ENCODE peak calls at places on chromosome 1, in seven cellular contexts. X, U, D, H, N, W and A are unnamed samples.

GRCh38 chr1:201641524-201642253 is 102.8 kb downstream of the NAV1 start:
- DNase-seq in W (no peak), D (no peak), U (no peak), N (no peak), H (no peak), X (no peak), A (no peak)

GRCh38 chr1:181296180-181296579 is 187.1 kb upstream of the CACNA1E start:
- DNase-seq in D (no peak), H (no peak), W (no peak), X (no peak), N (no peak), U (no peak), A (no peak)

GRCh38 chr1:153963850-153964331 is 554 bp upstream of the SLC39A1 start:
- DNase-seq in H (peak), W (no peak), D (no peak), N (no peak), X (peak), U (no peak), A (no peak)

GRCh38 chr1:27539901-27540861 is 50.2 kb upstream of the WASF2 start:
- DNase-seq in U (peak), W (peak), D (no peak), N (no peak), X (no peak), H (no peak), A (peak)

GRCh38 chr1:151491641-151492040 is 19.5 kb upstream of the CGN start:
- DNase-seq in W (no peak), D (no peak), X (no peak), U (no peak), H (no peak), N (no peak), A (no peak)

GRCh38 chr1:18234790-18235242 is 127.2 kb downstream of the IGSF21 start:
- DNase-seq in D (no peak), U (peak), W (peak), N (peak), H (no peak), X (peak), A (peak)

GRCh38 chr1:223742861-223743517 is 30.6 kb downstream of the CAPN2 start:
- DNase-seq in X (peak), N (no peak), D (no peak), H (no peak), U (no peak), W (no peak), A (no peak)

GRCh38 chr1:65059930-65060538 is 88.0 kb upstream of the AK4 start:
- DNase-seq in D (no peak), X (peak), U (peak), W (no peak), H (no peak), N (peak), A (peak)

GRCh38 chr1:20324704-20325406 is 34.2 kb downstream of the VWA5B1 start:
- DNase-seq in U (no peak), D (no peak), W (no peak), X (peak), N (no peak), H (no peak), A (no peak)

GRCh38 chr1:1678581-1679380 is 13.8 kb downstream of the SLC35E2B start:
- DNase-seq in D (no peak), W (no peak), N (no peak), X (peak), U (no peak), H (no peak), A (no peak)

GRCh38 chr1:205191127-205191577 is 20.4 kb downstream of the DSTYK start:
- DNase-seq in X (no peak), W (no peak), U (peak), N (peak), H (no peak), D (no peak), A (no peak)

GRCh38 chr1:231526536-231526935 is 1.9 kb upstream of the TSNAX start:
- DNase-seq in W (no peak), D (no peak), X (no peak), N (no peak), U (no peak), H (no peak), A (no peak)

GRCh38 chr1:239987103-239987745 is 104.5 kb upstream of the FMN2 start:
- DNase-seq in D (no peak), U (no peak), N (peak), X (peak), W (no peak), H (no peak), A (peak)